ENCODE peak calls at places on chromosome 12, in eight cellular contexts. B is NCI-H2081; I is choroid plexus epithelial cell; J is activated B cell treated with CpG ODN at 0.5 μM for 24 hours; G is amygdala; O is effector memory CD8-positive, alpha-beta T cell; U is psoas muscle; W is NCI-H1417. L is an unnamed sample.
A peak's percentile ranks its signal among the peaks of the same experiment; 100 is the strongest.

GRCh38 chr12:76201316-76201715 is 116.8 kb upstream of the NAP1L1 start:
- DNase-seq in B (no peak), I (no peak), J (no peak), G (no peak), O (no peak), U (no peak), W (no peak), L (no peak)

GRCh38 chr12:53380104-53380796 is at the start of gene SP1:
- DNase-seq in B (peak; percentile 89), I (peak; percentile 97), J (peak; percentile 95), G (peak; percentile 57), O (peak; percentile 100), U (peak; percentile 92), W (peak; percentile 93), L (peak; percentile 87)

GRCh38 chr12:67827820-67828383 is 161.3 kb upstream of the IFNG-AS1 start:
- DNase-seq in B (no peak), I (peak; percentile 96), J (no peak), G (peak; percentile 9), O (no peak), U (peak; percentile 20), W (no peak), L (no peak)

GRCh38 chr12:16670456-16671050 is 64.6 kb upstream of the LMO3 start:
- DNase-seq in B (no peak), I (no peak), J (no peak), G (no peak), O (no peak), U (no peak), W (no peak), L (no peak)

GRCh38 chr12:31204995-31205582 is 120.9 kb downstream of the SINHCAF start:
- DNase-seq in B (no peak), I (peak; percentile 77), J (no peak), G (no peak), O (no peak), U (no peak), W (no peak), L (no peak)

GRCh38 chr12:15670756-15671155 is 118.4 kb downstream of the EPS8 start:
- DNase-seq in B (no peak), I (no peak), J (no peak), G (no peak), O (no peak), U (no peak), W (no peak), L (no peak)

GRCh38 chr12:124088232-124088907 is 115.4 kb downstream of the ZNF664 start:
- DNase-seq in B (no peak), I (no peak), J (no peak), G (no peak), O (no peak), U (no peak), W (no peak), L (no peak)

GRCh38 chr12:65868878-65869277 is 44.6 kb downstream of the HMGA2 start:
- DNase-seq in B (no peak), I (no peak), J (no peak), G (no peak), O (no peak), U (no peak), W (no peak), L (no peak)

GRCh38 chr12:1575799-1576401 is 18.5 kb downstream of the FBXL14 start:
- DNase-seq in B (no peak), I (peak; percentile 69), J (no peak), G (no peak), O (no peak), U (no peak), W (peak; percentile 47), L (no peak)

GRCh38 chr12:57726151-57726883 is 12.2 kb downstream of the AGAP2 start:
- DNase-seq in B (peak; percentile 93), I (peak; percentile 82), J (no peak), G (peak; percentile 40), O (no peak), U (peak; percentile 81), W (peak; percentile 86), L (peak; percentile 82)

L was measured in NCI-H2107.